ENCODE peak calls at places on chromosomes 5 and 9, in four cellular contexts. Z is K562, B is HepG2, F is GM12878. U is an unnamed sample.

GRCh38 chr9:92738661-92739081 is 26.0 kb downstream of the BICD2 start:
- DNase-seq in Z (no peak), B (no peak), F (no peak), U (no peak)

GRCh38 chr5:145161384-145161783 is 673.8 kb downstream of the PRELID2 start:
- DNase-seq in Z (no peak), B (no peak), F (no peak), U (no peak)

GRCh38 chr5:138454121-138454520 is 11.2 kb upstream of the EGR1 start:
- DNase-seq in Z (no peak), B (no peak), F (no peak), U (no peak)

GRCh38 chr9:110919609-110920008 is 118.7 kb downstream of the LPAR1 start:
- DNase-seq in Z (no peak), B (no peak), F (no peak), U (no peak)

GRCh38 chr9:78369644-78370219 is 72.8 kb downstream of the PSAT1 start:
- DNase-seq in Z (peak; percentile 73), B (peak; percentile 60), F (no peak), U (peak; percentile 83)

GRCh38 chr9:106886111-106887046 is 23.4 kb downstream of the ZNF462 start:
- DNase-seq in Z (no peak), B (no peak), F (no peak), U (no peak)

GRCh38 chr9:121285835-121286687 is 18.1 kb downstream of the GSN start:
- DNase-seq in Z (peak; percentile 49), B (no peak), F (no peak), U (no peak)

GRCh38 chr5:9350301-9350797 is 195.5 kb downstream of the SEMA5A start:
- DNase-seq in Z (no peak), B (no peak), F (no peak), U (no peak)

GRCh38 chr5:51156838-51157237 is 226.4 kb upstream of the ISL1 start:
- DNase-seq in Z (no peak), B (no peak), F (no peak), U (no peak)

GRCh38 chr5:104512063-104512798 is 949.6 kb upstream of the NUDT12 start:
- DNase-seq in Z (no peak), B (no peak), F (no peak), U (no peak)

GRCh38 chr9:124054671-124055212 is 43.2 kb downstream of the LHX2 start:
- DNase-seq in Z (peak; percentile 47), B (peak; percentile 26), F (peak; percentile 87), U (no peak)

GRCh38 chr9:91724068-91724440 is 226.0 kb downstream of the ROR2 start:
- DNase-seq in Z (no peak), B (no peak), F (no peak), U (no peak)

GRCh38 chr9:120571443-120572257 is 8.3 kb downstream of the CDK5RAP2 start:
- DNase-seq in Z (no peak), B (peak; percentile 99), F (no peak), U (no peak)

GRCh38 chr9:85202596-85202995 is 533.1 kb downstream of the NTRK2 start:
- DNase-seq in Z (no peak), B (no peak), F (no peak), U (no peak)

GRCh38 chr9:75992480-75993206 is 102.2 kb downstream of the PCSK5 start:
- DNase-seq in Z (no peak), B (no peak), F (no peak), U (no peak)

GRCh38 chr9:83937861-83938455 is 16.7 kb upstream of the KIF27 start:
- DNase-seq in Z (peak; percentile 63), B (peak; percentile 68), F (no peak), U (peak; percentile 64)

GRCh38 chr9:132752877-132753592 is 82.8 kb downstream of the GTF3C4 start:
- DNase-seq in Z (no peak), B (no peak), F (no peak), U (peak; percentile 21)

GRCh38 chr9:99035313-99035712 is 69.6 kb upstream of the TGFBR1 start:
- DNase-seq in Z (no peak), B (no peak), F (no peak), U (no peak)

GRCh38 chr5:69024241-69024651 is 69.6 kb upstream of the SLC30A5 start:
- DNase-seq in Z (peak; percentile 80), B (peak; percentile 58), F (no peak), U (peak; percentile 74)
- TF ChIP-seq SP1 in Z (no peak), B (no peak), F (no peak), U (no peak)

DNA sequence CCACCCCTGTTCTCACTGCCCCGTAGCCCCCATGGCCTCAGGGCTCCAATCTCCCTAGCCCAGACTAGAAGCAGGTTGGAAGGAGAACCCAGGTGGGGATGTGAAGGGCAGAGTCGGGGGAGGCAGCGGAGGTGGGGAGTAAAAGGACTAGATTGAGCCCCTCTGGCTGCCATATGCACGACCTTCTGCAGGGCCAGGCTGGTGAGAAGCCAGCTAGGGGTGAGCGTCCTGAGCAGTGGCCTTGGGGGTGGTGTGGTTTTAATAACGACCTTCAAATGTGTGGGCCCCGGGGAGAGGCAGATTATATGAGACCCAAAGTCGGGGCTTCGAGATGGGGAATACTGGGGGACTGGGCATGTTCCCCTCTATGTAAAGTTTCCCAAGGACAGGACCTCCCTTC is 139.5 kb downstream of the C9orf50 start:
- DNase-seq in Z (no peak), B (no peak), F (no peak), U (no peak)
- TF ChIP-seq FOXK2 in Z (no peak), B (no peak), F (no peak), U (no peak)

GRCh38 chr9:71250626-71251025 is 129.2 kb upstream of the TRPM3 start:
- DNase-seq in Z (no peak), B (no peak), F (no peak), U (no peak)
- TF ChIP-seq SP1 in Z (no peak), B (no peak), F (no peak), U (no peak)

DNA sequence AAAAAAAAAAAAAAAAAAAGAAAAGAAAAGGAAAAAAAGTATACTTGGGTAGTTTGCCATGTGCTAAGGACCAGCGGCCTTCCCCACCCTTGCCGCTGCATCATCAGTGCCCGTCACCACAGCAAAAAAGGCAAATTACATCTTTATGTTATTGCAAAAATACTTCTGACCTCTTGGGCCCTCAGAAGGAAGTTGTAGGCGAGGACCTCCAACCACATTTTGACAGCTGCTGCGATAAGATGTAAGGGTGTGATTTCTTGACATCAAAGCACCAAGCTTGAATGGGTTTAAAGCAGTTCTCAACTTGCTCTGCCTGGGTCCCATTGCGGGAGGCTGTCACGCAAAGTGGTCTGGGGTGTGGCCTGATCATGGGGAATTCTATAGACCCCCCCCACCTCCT is 39.2 kb downstream of the DMRT1 start:
- DNase-seq in Z (no peak), B (no peak), F (peak; percentile 24), U (no peak)
- TF ChIP-seq FOXK2 in Z (no peak), B (no peak), F (no peak), U (no peak)

GRCh38 chr9:136546697-136547481 is 1.0 kb upstream of the NOTCH1 start:
- DNase-seq in Z (no peak), B (no peak), F (no peak), U (no peak)

GRCh38 chr9:136545966-136546696 is at the start of gene NOTCH1:
- DNase-seq in Z (peak; percentile 87), B (peak; percentile 30), F (peak; percentile 80), U (peak; percentile 89)

GRCh38 chr9:136543830-136544548 is 1.9 kb downstream of the NOTCH1 start:
- DNase-seq in Z (no peak), B (peak; percentile 78), F (no peak), U (no peak)

GRCh38 chr9:136544549-136545064 is 1.2 kb downstream of the NOTCH1 start:
- DNase-seq in Z (peak; percentile 56), B (no peak), F (no peak), U (no peak)

DNA sequence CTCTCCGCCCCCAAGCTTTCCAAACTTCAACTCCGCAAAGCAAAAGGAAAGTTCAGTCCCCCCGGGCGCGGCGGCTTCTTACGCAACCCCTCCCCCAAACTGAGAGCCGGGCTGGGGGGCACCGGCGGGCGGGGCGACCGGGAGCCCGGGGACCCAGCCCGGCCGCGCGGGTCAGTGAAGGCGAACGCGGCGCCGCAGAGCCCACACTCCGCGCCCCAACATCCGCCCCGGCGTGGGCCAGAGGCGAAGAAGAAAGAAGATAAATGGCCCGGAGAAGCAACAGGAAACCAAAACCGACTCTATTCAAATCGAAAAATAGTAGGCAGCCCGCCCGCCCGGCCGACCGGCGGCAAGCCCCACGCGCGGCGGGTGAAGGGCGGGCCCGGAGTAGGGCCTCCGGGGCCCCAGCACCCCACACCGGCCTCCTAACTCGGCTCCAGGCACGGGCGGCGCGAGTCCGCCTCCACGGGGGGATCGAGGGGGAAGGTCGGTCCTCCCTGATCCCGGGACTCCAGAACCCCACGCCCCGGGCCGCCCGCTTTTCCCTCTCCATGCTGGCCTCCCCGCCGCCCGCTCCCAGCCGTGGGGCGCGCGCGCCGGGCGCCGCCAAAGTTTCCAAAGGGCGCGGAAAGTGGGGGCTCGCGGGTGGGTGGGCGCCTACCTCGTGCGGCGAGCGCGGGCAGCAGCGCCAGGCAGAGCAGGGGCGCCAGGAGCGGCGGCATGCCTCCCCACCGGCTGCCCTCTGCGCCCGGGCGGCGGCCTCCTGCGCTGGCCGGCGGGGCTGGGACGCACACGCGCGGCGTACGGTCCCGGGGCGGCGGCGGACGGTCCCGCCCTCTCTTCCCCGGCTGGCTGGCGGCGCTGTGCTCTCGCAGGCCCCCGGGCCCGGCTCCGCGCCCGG is 533 bp downstream of the NOTCH1 start:
- DNase-seq in Z (peak; percentile 32), B (no peak), F (no peak), U (no peak)
- TF ChIP-seq SP1 in Z (no peak), B (no peak), F (no peak), U (no peak)

GRCh38 chr5:59582746-59583145 is 310.8 kb downstream of the PDE4D start:
- DNase-seq in Z (no peak), B (no peak), F (no peak), U (no peak)
- TF ChIP-seq FOXK2 in Z (no peak), B (no peak), F (no peak), U (no peak)

U was measured in HEK293T.